ENCODE peak calls at places on chromosomes 7 and 10, in seven cellular contexts. W is A673, T is heart left ventricle, B is pancreas, E is stomach, Y is H1, G is lung. S is an unnamed sample. For H3K36me3, the result is how much of the 10 kb centered on the place peaks cover.

GRCh38 chr10:126062132-126063032 is 166.0 kb downstream of the FANK1 start:
- DNase-seq in W (peak), T (peak), B (no peak), E (peak), Y (no peak), G (peak), S (peak)

GRCh38 chr7:155482511-155483183 is 24.7 kb downstream of the EN2 start:
- DNase-seq in W (no peak), T (no peak), B (no peak), E (no peak), Y (no peak), G (no peak), S (no peak)

GRCh38 chr7:40644454-40645188 is 509.8 kb downstream of the SUGCT start:
- DNase-seq in W (no peak), T (no peak), B (no peak), E (no peak), Y (no peak), G (no peak), S (no peak)

GRCh38 chr10:122495406-122496340 is 34.3 kb downstream of the HTRA1 start:
- DNase-seq in W (peak), T (peak), B (no peak), E (no peak), Y (no peak), G (peak), S (no peak)

GRCh38 chr7:154953006-154953684 is 49.8 kb downstream of the PAXIP1 start:
- DNase-seq in W (peak), T (no peak), B (peak), E (peak), Y (peak), G (peak), S (peak)

GRCh38 chr10:99612167-99612831 is 7.9 kb downstream of the SLC25A28 start:
- DNase-seq in W (peak), T (peak), B (no peak), E (no peak), Y (no peak), G (no peak), S (no peak)

GRCh38 chr10:131203456-131204357 is 107.8 kb downstream of the TCERG1L start:
- DNase-seq in W (no peak), T (no peak), B (no peak), E (peak), Y (no peak), G (no peak), S (no peak)

GRCh38 chr7:131738066-131738465 is 181.6 kb upstream of the PODXL start:
- DNase-seq in W (no peak), T (no peak), B (no peak), E (no peak), Y (no peak), G (no peak), S (no peak)

GRCh38 chr7:131687296-131687695 is 130.9 kb upstream of the PODXL start:
- DNase-seq in W (no peak), T (no peak), B (no peak), E (no peak), Y (no peak), G (peak), S (no peak)

GRCh38 chr7:108244110-108244509 is 113.9 kb upstream of the LAMB4 start:
- DNase-seq in W (no peak), T (no peak), B (no peak), E (no peak), Y (no peak), G (no peak), S (no peak)

GRCh38 chr7:101630591-101630990 is 1.5 kb upstream of the MYL10 start:
- DNase-seq in W (no peak), T (no peak), B (no peak), E (no peak), Y (no peak), G (no peak), S (no peak)

GRCh38 chr7:2613926-2614613 is 17.7 kb upstream of the TTYH3 start:
- DNase-seq in W (peak), T (no peak), B (no peak), E (no peak), Y (no peak), G (peak), S (peak)

GRCh38 chr10:78025685-78026364 is 3.5 kb downstream of the POLR3A start:
- DNase-seq in W (no peak), T (no peak), B (no peak), E (no peak), Y (no peak), G (no peak), S (no peak)

GRCh38 chr10:95756061-95756751 is at the start of gene ENTPD1:
- DNase-seq in W (peak), T (peak), B (no peak), E (no peak), Y (no peak), G (no peak), S (no peak)

GRCh38 chr7:56046728-56047445 is 4.4 kb downstream of the PSPH start:
- DNase-seq in W (no peak), T (no peak), B (no peak), E (peak), Y (no peak), G (no peak), S (no peak)

GRCh38 chr7:43631559-43631958 is 48.7 kb downstream of the STK17A start:
- DNase-seq in W (no peak), T (no peak), B (no peak), E (no peak), Y (no peak), G (no peak), S (no peak)

GRCh38 chr10:96651998-96652431 is 65.2 kb upstream of the TM9SF3 start:
- DNase-seq in W (no peak), T (peak), B (no peak), E (no peak), Y (no peak), G (no peak), S (no peak)

GRCh38 chr7:130853503-130854279 is 119.7 kb upstream of the KLF14 start:
- DNase-seq in W (peak), T (no peak), B (no peak), E (no peak), Y (no peak), G (no peak), S (no peak)

GRCh38 chr7:132836746-132837145 is 245.1 kb downstream of the CHCHD3 start:
- DNase-seq in W (no peak), T (no peak), B (no peak), E (no peak), Y (no peak), G (no peak), S (no peak)

GRCh38 chr10:88670497-88670896 is 6.3 kb downstream of the LIPF start:
- DNase-seq in W (no peak), T (no peak), B (no peak), E (no peak), Y (no peak), G (no peak), S (no peak)

GRCh38 chr7:123096434-123096833 is 100.9 kb upstream of the TAS2R16 start:
- DNase-seq in W (no peak), T (no peak), B (no peak), E (no peak), Y (no peak), G (no peak), S (no peak)

GRCh38 chr7:5831196-5831595 is 49.4 kb upstream of the OCM start:
- DNase-seq in W (no peak), T (peak), B (no peak), E (no peak), Y (no peak), G (no peak), S (no peak)

GRCh38 chr7:139075031-139075652 is 34.4 kb downstream of the ZC3HAV1 start:
- DNase-seq in W (peak), T (peak), B (no peak), E (peak), Y (peak), G (peak), S (peak)

GRCh38 chr10:13743101-13743693 is 156.4 kb downstream of the PRPF18 start:
- DNase-seq in W (no peak), T (peak), B (no peak), E (no peak), Y (no peak), G (no peak), S (no peak)

GRCh38 chr10:124447741-124448466 is 1.9 kb downstream of the NKX1-2 start:
- DNase-seq in W (no peak), T (no peak), B (peak), E (no peak), Y (no peak), G (no peak), S (no peak)

GRCh38 chr7:6157685-6158423 is 114.6 kb downstream of the CYTH3 start:
- DNase-seq in W (no peak), T (no peak), B (no peak), E (no peak), Y (no peak), G (no peak), S (no peak)

GRCh38 chr10:110932505-110933180 is 13.2 kb downstream of the SHOC2 start:
- DNase-seq in W (no peak), T (no peak), B (no peak), E (no peak), Y (no peak), G (no peak), S (no peak)

GRCh38 chr7:129078455-129078854 is 23.5 kb upstream of the TNPO3 start:
- DNase-seq in W (no peak), T (no peak), B (no peak), E (no peak), Y (no peak), G (no peak), S (no peak)

GRCh38 chr10:124162136-124162535 is 68.7 kb upstream of the CHST15 start:
- DNase-seq in W (no peak), T (no peak), B (no peak), E (no peak), Y (no peak), G (no peak), S (no peak)

GRCh38 chr10:104577861-104578480 is 63.1 kb upstream of the SORCS3 start:
- DNase-seq in W (peak), T (no peak), B (no peak), E (no peak), Y (no peak), G (peak), S (no peak)
- TF ChIP-seq CTCF in W (no peak), T (no peak), B (no peak), E (no peak), Y (peak), G (no peak), S (no peak)

GRCh38 chr10:19795691-19796090 is 20.5 kb upstream of the PLXDC2 start:
- DNase-seq in W (no peak), T (no peak), B (no peak), E (no peak), Y (no peak), G (no peak), S (no peak)
- H3K27ac ChIP-seq in W (no peak), T (no peak), B (no peak), E (no peak), Y (no peak), G (no peak), S (no peak)

DNA sequence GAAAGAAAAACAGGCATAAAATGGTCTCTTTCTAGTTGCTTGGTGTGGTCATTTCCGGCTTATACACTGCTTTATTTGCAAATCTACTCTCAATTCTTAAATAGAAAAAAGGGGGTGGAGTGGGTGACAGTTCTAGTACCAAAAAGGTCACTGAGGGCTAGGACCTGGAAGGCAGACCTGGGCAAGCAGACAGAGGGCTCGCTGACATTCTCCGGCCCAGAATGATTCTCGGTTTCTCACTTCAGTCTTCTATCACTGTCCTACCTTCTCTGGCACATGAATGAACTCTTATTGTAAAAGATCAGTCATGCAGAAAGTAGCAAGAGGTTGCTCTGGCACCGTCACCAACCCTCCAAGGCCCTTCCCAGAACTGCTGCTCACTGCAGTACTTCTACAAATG is 54.0 kb downstream of the MALSU1 start:
- DNase-seq in W (no peak), T (no peak), B (no peak), E (no peak), Y (no peak), G (no peak), S (no peak)
- H3K36me3 ChIP-seq in W (under half), T (under half), B (under half), E (under half), Y (under half), G (under half), S (under half)

DNA sequence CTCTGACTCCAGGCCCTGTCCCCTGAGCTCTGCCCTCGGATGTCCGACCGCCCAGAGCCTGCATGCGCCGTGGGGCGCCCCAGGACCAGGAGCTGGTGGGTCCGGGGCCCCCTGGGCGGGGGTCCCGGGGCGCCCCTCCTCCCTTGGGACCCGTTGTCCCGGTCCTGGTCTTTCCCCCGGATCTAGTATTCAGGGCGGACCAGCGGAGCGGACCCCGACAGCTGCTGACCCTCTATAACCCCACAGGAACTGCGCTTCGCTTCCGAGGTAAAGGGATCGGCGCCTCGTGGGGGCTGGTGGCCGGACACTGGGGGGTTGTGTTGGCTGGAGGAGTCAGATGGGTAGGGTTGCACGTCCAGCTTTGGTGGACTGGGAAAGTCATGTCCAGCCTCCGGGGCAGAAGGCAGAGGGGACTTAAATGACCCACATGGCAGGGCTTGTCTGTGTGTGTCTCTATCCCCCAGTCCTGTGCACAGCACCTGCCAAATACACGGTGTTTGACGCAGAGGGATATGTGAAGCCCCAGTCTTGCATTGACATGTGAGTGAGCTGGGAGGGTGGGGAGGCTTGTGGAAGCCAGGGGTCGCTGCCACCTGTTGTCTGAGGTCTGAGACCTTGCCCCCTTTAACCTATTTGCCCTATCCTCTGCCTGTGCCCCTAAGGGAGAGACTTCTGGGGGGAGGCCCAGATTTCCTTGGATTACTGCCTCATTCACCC is 548 bp downstream of the MOSPD3 start:
- DNase-seq in W (no peak), T (no peak), B (peak), E (no peak), Y (no peak), G (no peak), S (no peak)
- TF ChIP-seq CTCF in W (peak), T (no peak), B (no peak), E (no peak), Y (peak), G (no peak), S (no peak)

GRCh38 chr10:103637855-103638561 is 144.5 kb downstream of the NEURL1 start:
- DNase-seq in W (no peak), T (peak), B (peak), E (peak), Y (no peak), G (no peak), S (no peak)

GRCh38 chr10:103635580-103635979 is 142.1 kb downstream of the NEURL1 start:
- DNase-seq in W (no peak), T (no peak), B (no peak), E (no peak), Y (no peak), G (no peak), S (no peak)

GRCh38 chr10:103638948-103639347 is 145.4 kb downstream of the NEURL1 start:
- DNase-seq in W (no peak), T (no peak), B (peak), E (no peak), Y (no peak), G (no peak), S (no peak)

GRCh38 chr10:103636996-103637395 is 143.5 kb downstream of the NEURL1 start:
- DNase-seq in W (no peak), T (no peak), B (peak), E (no peak), Y (no peak), G (no peak), S (no peak)

GRCh38 chr10:103636492-103636891 is 143.0 kb downstream of the NEURL1 start:
- DNase-seq in W (no peak), T (no peak), B (peak), E (no peak), Y (peak), G (no peak), S (no peak)
- H3K27ac ChIP-seq in W (no peak), T (peak), B (no peak), E (peak), Y (peak), G (no peak), S (no peak)

GRCh38 chr7:44965441-44965903 is 13.3 kb downstream of the MYO1G start:
- DNase-seq in W (no peak), T (no peak), B (no peak), E (no peak), Y (no peak), G (no peak), S (peak)
- H3K36me3 ChIP-seq in W (under half), T (under half), B (under half), E (under half), Y (under half), G (under half), S (under half)

DNA sequence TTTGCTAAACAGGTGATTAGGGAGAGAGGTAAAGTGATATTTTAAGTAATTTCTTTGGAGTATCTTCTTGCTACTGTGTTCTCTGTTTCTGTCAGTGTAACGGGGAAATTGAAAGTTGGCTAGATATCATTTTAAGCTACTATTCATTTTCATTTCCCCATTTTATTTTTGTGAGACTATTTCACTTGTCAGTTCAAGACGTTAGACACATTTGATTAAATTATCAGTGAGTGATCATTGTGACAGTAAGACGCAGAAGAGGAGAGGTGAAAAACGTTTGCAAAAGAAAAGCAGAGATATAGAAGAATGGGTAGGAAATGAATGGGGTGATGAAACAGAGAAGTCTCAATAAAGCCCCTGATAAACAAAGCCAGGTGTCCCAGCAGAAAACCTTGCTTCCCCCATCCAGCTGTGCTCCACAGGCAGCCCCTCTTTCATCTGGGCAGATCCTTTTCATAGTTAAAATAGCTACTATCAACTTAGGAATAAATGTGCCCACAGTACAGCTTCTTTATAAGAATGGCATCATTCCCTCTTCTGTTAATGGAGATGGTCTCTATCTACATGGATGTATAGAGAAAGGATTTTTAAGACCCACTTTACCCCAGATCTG is 137.9 kb upstream of the ITGB1 start:
- DNase-seq in W (no peak), T (no peak), B (no peak), E (no peak), Y (no peak), G (no peak), S (no peak)
- TF ChIP-seq CTCF in W (no peak), T (no peak), B (no peak), E (no peak), Y (no peak), G (no peak), S (no peak)

GRCh38 chr7:522938-523289 is 3.3 kb upstream of the PDGFA start:
- DNase-seq in W (no peak), T (no peak), B (peak), E (no peak), Y (no peak), G (no peak), S (no peak)

GRCh38 chr7:525740-526139 is 6.1 kb upstream of the PDGFA start:
- DNase-seq in W (peak), T (no peak), B (no peak), E (no peak), Y (no peak), G (no peak), S (no peak)

GRCh38 chr7:524800-525199 is 5.2 kb upstream of the PDGFA start:
- DNase-seq in W (no peak), T (no peak), B (no peak), E (no peak), Y (no peak), G (no peak), S (no peak)

GRCh38 chr7:522071-522937 is 2.7 kb upstream of the PDGFA start:
- DNase-seq in W (peak), T (peak), B (peak), E (peak), Y (no peak), G (no peak), S (no peak)

DNA sequence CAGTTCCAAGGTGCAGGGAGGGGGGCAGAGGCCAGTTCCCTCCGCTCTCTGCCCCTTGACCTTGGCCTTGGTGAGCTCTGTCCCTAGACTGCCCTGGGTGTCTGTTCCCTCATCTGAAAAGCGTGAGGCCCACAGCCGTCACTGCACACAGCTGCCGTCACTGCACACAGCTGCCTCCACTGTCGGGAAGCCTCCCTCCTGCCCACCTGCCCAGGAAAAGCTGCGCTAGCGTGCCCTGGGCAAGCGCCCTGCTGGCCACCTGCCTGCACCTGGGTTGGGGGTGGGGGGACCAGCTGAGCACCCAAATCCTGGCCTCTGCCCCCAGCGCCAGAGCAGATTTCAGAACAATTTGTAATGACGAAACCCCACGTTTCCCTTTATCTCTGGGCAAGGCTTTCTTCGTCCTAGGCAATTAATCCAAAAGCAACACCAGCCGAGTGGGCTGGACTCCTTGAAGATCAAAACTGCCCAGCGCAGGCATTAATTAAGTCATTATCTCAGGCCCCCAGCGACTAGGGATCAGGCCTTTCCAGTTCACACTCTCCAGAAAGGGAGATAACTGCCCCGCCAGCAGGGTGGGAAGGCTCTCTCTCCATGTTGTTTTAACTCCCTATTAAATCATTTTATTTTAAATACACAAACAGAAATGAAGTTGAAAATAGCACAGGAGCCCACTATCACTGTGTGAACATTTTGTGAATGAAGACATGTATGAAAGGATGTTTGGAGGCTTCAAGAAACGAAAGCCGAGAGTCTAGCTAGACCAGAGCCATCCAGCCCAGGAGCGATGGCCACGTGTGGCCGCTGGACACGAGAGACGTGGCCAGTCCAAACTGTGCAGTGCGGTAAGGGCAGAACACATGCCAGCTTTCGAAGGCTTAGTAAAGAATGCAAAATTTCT is 4.0 kb upstream of the PDGFA start:
- DNase-seq in W (no peak), T (no peak), B (peak), E (no peak), Y (no peak), G (no peak), S (no peak)
- H3K27ac ChIP-seq in W (no peak), T (peak), B (no peak), E (no peak), Y (no peak), G (no peak), S (no peak)